ENCODE peak calls at places on chromosomes 4 and X, in four cellular contexts. I is SJSA1, K is right cardiac atrium, F is tibial artery. B is an unnamed sample. For H3K4me1, the result is how much of the 10 kb centered on the place peaks cover.

GRCh38 chr4:186485621-186486062 is 69.7 kb downstream of the MTNR1A start:
- DNase-seq in I (peak), K (peak), F (no peak), B (no peak)

GRCh38 chr4:141375855-141376254 is 155.2 kb downstream of the ZNF330 start:
- DNase-seq in I (peak), K (no peak), F (no peak), B (peak)

GRCh38 chr4:127143460-127144190 is 489.1 kb upstream of the INTU start:
- DNase-seq in I (no peak), K (no peak), F (no peak), B (no peak)

GRCh38 chr4:72110886-72111285 is 79.1 kb downstream of the NPFFR2 start:
- DNase-seq in I (no peak), K (no peak), F (no peak), B (no peak)

GRCh38 chr4:159410076-159410777 is 307.3 kb downstream of the RAPGEF2 start:
- DNase-seq in I (no peak), K (no peak), F (no peak), B (no peak)

GRCh38 chr4:158993895-158994294 is 109.0 kb upstream of the RAPGEF2 start:
- DNase-seq in I (no peak), K (no peak), F (no peak), B (no peak)

GRCh38 chr4:176492648-176493302 is 173.0 kb downstream of the SPCS3 start:
- DNase-seq in I (no peak), K (no peak), F (no peak), B (no peak)

GRCh38 chrX:54181196-54181953 is 1.7 kb downstream of the FAM120C start:
- DNase-seq in I (no peak), K (peak), F (no peak), B (no peak)

GRCh38 chrX:111483140-111483539 is 28.3 kb upstream of the SERTM2 start:
- DNase-seq in I (no peak), K (no peak), F (no peak), B (no peak)

GRCh38 chr4:39259571-39260330 is 77.4 kb downstream of the WDR19 start:
- DNase-seq in I (no peak), K (no peak), F (no peak), B (no peak)

GRCh38 chr4:100348472-100348871 is 158.2 kb upstream of the DDIT4L start:
- DNase-seq in I (peak), K (no peak), F (no peak), B (no peak)

GRCh38 chr4:186587416-186588018 is 32.1 kb upstream of the MTNR1A start:
- DNase-seq in I (peak), K (peak), F (peak), B (peak)

DNA sequence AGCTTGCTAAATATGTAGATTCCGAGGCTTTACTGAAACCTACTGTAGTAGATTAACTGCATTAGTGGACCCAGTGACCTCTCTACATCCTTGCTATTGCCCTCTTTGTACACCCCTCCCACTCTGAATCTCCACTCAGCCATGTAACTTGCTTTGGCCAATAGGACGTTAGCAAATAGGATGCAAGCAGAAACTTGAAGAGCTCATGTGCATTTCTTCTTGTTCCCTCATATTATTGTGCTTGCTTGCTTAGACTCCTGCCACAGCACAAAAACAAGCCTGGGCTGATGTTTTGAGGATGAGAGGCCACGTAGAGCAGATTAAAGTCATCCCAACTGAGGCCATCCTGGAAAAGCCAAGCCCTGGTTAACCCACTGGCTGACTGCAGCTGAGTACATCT is 147.9 kb downstream of the HS6ST2 start:
- DNase-seq in I (no peak), K (no peak), F (no peak), B (no peak)
- H3K4me1 ChIP-seq in I (under half), K (under half), F (under half), B (under half)

DNA sequence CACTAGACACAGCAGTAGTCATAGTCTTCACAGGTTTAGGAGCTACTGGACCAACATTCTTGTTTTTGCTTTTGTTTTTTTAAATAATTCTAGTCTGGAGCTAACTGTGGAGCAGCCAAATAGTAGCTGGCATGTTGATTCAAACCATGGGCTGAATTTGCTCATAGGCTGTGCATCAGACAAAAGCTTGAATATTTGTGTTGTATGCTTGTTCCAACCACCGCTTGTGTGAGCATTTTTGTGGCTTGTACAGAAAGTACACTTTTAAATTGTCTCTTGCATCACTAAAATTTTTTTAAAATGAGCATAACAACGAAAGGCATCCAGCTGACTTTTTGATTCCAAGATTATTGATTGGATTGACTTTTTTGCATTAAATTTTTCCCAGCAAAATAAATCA is 39.6 kb downstream of the CCNI start:
- DNase-seq in I (peak), K (no peak), F (no peak), B (no peak)
- H3K4me1 ChIP-seq in I (half or more), K (under half), F (under half), B (under half)

GRCh38 chr4:128608006-128608405 is 201.5 kb upstream of the JADE1 start:
- DNase-seq in I (no peak), K (no peak), F (no peak), B (no peak)

GRCh38 chr4:128601992-128602695 is 207.4 kb upstream of the JADE1 start:
- DNase-seq in I (peak), K (peak), F (peak), B (no peak)

GRCh38 chr4:128606173-128606572 is 203.3 kb upstream of the JADE1 start:
- DNase-seq in I (no peak), K (no peak), F (no peak), B (no peak)

GRCh38 chr4:128604204-128604603 is 205.3 kb upstream of the JADE1 start:
- DNase-seq in I (no peak), K (no peak), F (no peak), B (no peak)

DNA sequence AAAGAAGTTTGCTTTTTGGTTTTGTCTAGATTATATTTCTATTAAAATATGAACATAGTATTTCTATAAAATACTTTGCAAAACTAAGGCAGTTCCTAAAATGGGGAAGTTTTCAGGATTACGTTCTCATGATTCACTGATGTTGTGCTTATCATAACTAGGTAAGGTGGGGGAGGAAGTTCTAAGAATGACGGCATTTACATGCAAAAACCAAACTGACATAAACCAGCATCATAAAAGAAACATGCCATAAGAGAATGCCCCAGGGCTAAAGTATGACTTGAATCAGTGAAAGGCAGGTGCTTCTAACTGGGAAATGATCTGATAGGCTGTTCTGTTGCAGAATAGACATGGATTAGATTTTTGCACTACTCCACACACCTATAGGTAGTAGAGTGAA is 204.7 kb upstream of the JADE1 start:
- DNase-seq in I (no peak), K (no peak), F (no peak), B (no peak)
- H3K4me1 ChIP-seq in I (under half), K (under half), F (under half), B (under half)

DNA sequence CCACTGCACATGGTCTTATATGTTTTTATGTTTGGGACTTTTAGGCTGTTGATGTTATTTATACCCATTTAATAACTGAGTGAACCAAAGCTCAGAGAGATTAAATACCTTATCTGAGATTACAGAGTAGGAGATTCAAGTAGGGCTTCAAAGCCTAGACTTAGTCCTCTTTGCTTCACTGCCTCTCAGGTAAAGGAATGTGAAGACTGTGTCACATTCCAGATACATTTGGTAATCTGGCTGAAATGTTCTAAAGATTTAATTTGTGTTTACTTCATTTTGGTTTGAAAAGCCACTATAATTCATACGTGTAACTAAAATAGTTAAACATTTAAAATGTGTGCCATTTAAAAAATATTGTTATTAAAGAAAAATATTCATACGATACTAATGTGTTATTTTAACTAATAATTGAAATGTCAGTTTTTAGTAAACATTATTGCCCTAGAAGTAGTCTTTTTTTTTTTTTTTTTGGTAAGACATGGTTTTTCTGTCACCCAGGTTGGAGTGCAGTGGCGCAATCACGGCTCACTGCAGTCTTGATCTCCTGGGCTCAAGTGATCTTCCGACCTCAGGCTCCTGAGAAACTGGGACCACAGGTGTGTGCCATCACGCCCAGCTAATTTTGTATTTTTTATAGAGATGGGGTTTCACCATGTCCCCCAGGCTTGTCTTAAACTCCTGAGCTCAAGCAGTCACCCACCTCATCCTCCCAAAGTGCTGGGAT is 54.3 kb downstream of the WWC2 start:
- DNase-seq in I (no peak), K (no peak), F (no peak), B (no peak)
- H3K4me1 ChIP-seq in I (under half), K (under half), F (under half), B (under half)

DNA sequence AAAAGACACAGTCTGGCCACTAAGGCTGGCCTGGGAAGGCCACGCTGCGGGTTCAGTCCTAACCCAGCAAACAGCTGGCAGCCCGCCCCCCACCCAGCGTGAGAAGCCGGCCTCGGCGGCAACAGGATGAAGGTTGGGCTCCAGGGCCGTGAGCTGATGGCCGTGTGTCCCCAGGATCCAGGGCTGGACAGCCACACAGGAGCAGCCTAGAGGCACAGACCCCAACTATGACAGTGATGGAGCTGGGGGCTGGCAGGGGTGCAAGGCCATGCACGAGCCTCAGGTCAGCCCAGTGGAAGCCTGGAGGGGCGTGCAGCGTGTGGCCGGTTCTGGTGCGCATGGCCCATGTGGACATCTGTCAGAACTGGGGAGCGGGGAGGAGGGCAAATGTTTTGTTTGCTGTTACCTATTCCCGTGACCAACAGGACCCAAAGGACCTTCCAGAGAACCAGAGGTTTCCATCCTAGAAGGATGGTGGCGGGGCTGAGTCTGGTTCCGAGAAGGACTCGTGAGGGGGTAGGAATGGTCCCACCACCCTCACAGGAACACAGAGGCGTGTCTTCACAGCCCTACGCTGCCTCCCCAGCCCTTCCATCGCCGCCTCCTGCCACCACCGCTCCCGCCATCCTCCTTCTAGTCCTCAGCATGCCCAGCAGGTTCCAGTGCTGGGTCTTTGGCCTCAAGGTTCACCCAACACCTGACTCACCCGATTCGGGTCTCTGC is 46.5 kb downstream of the ZFYVE28 start:
- DNase-seq in I (no peak), K (no peak), F (no peak), B (no peak)
- H3K4me1 ChIP-seq in I (under half), K (under half), F (under half), B (under half)

GRCh38 chr4:7480423-7480822 is 45.7 kb upstream of the PSAPL1 start:
- DNase-seq in I (no peak), K (no peak), F (no peak), B (no peak)
- H3K4me1 ChIP-seq in I (under half), K (under half), F (under half), B (under half)